ENCODE peak calls at places on chromosomes 3 and 15, in seven cellular contexts. B is GM13977; W is glutamatergic neuron; O is CD4-positive, alpha-beta T cell; L is Peyer's patch; D is fibroblast of pulmonary artery; K is ovary. M is an unnamed sample.
A peak's percentile ranks its signal among the peaks of the same experiment; 100 is the strongest.

GRCh38 chr15:84987949-84988624 is 6.4 kb downstream of the PDE8A start:
- DNase-seq in B (no peak), W (no peak), O (no peak), L (no peak), D (no peak), K (no peak), M (no peak)

GRCh38 chr3:38122712-38123290 is 14.1 kb downstream of the ACAA1 start:
- DNase-seq in B (no peak), W (no peak), O (no peak), L (no peak), D (no peak), K (no peak), M (no peak)

GRCh38 chr15:43104426-43104825 is 1.4 kb downstream of the UBR1 start:
- DNase-seq in B (no peak), W (no peak), O (no peak), L (no peak), D (no peak), K (no peak), M (no peak)

GRCh38 chr15:101258238-101259144 is 6.6 kb upstream of the CHSY1 start:
- DNase-seq in B (peak; percentile 62), W (peak; percentile 58), O (peak; percentile 29), L (peak; percentile 84), D (peak; percentile 91), K (peak; percentile 61), M (no peak)

GRCh38 chr3:187838016-187838535 is 92.8 kb upstream of the BCL6 start:
- DNase-seq in B (no peak), W (no peak), O (no peak), L (no peak), D (no peak), K (no peak), M (no peak)

GRCh38 chr15:101492752-101493692 is 3.5 kb upstream of the PCSK6 start:
- DNase-seq in B (no peak), W (no peak), O (no peak), L (no peak), D (no peak), K (no peak), M (no peak)

GRCh38 chr3:49295489-49296058 is 18.5 kb upstream of the C3orf62 start:
- DNase-seq in B (no peak), W (peak; percentile 30), O (peak; percentile 34), L (no peak), D (peak; percentile 50), K (peak; percentile 48), M (no peak)

GRCh38 chr15:63381301-63382192 is at the start of gene CA12:
- DNase-seq in B (no peak), W (peak; percentile 59), O (no peak), L (peak; percentile 65), D (peak; percentile 62), K (peak; percentile 30), M (peak; percentile 19)

GRCh38 chr3:129481783-129482332 is 41.8 kb downstream of the IFT122 start:
- DNase-seq in B (no peak), W (no peak), O (peak; percentile 84), L (peak; percentile 59), D (peak; percentile 85), K (peak; percentile 53), M (no peak)

GRCh38 chr3:25782938-25783660 is at the start of gene NGLY1:
- DNase-seq in B (peak; percentile 92), W (peak; percentile 90), O (peak; percentile 75), L (peak; percentile 93), D (peak; percentile 83), K (peak; percentile 87), M (peak; percentile 82)

GRCh38 chr15:25849431-25849921 is 13.7 kb downstream of the ATP10A start:
- DNase-seq in B (no peak), W (no peak), O (no peak), L (no peak), D (peak; percentile 74), K (no peak), M (no peak)

GRCh38 chr15:63718590-63719035 is 115.1 kb downstream of the HERC1 start:
- DNase-seq in B (no peak), W (no peak), O (no peak), L (no peak), D (peak; percentile 59), K (no peak), M (no peak)

GRCh38 chr15:73273181-73274002 is 95.4 kb downstream of the HCN4 start:
- DNase-seq in B (peak; percentile 56), W (peak; percentile 51), O (no peak), L (peak; percentile 73), D (peak; percentile 76), K (peak; percentile 39), M (peak; percentile 30)

GRCh38 chr15:28920781-28921331 is 35.1 kb downstream of the APBA2 start:
- DNase-seq in B (no peak), W (no peak), O (no peak), L (no peak), D (no peak), K (no peak), M (no peak)

GRCh38 chr3:177135841-177136492 is 61.3 kb downstream of the TBL1XR1 start:
- DNase-seq in B (no peak), W (no peak), O (no peak), L (peak; percentile 63), D (no peak), K (no peak), M (no peak)

GRCh38 chr3:185825639-185826481 is 1.0 kb upstream of the IGF2BP2 start:
- DNase-seq in B (peak; percentile 68), W (peak; percentile 67), O (peak; percentile 15), L (peak; percentile 74), D (peak; percentile 68), K (peak; percentile 59), M (peak; percentile 47)

GRCh38 chr15:74780983-74781672 is 752 bp upstream of the CSK start:
- DNase-seq in B (no peak), W (no peak), O (peak; percentile 41), L (peak; percentile 72), D (peak; percentile 34), K (no peak), M (no peak)

GRCh38 chr3:109863701-109864100 is 526.4 kb upstream of the DPPA4 start:
- DNase-seq in B (no peak), W (no peak), O (no peak), L (no peak), D (no peak), K (no peak), M (no peak)

GRCh38 chr15:65184305-65184943 is 718 bp downstream of the CLPX start:
- DNase-seq in B (peak; percentile 47), W (peak; percentile 70), O (peak; percentile 8), L (peak; percentile 82), D (peak; percentile 58), K (peak; percentile 75), M (peak; percentile 35)

GRCh38 chr15:50257924-50258323 is 7.6 kb downstream of the HDC start:
- DNase-seq in B (no peak), W (no peak), O (no peak), L (no peak), D (peak; percentile 46), K (no peak), M (no peak)

GRCh38 chr15:50162988-50163718 is 18.8 kb upstream of the SLC27A2 start:
- DNase-seq in B (no peak), W (no peak), O (no peak), L (no peak), D (no peak), K (no peak), M (no peak)

GRCh38 chr3:194043516-194043915 is 92.4 kb upstream of the HES1 start:
- DNase-seq in B (no peak), W (no peak), O (no peak), L (no peak), D (peak; percentile 49), K (no peak), M (no peak)

GRCh38 chr3:10745392-10745791 is 70.6 kb upstream of the SLC6A11 start:
- DNase-seq in B (no peak), W (no peak), O (no peak), L (no peak), D (no peak), K (no peak), M (no peak)

GRCh38 chr3:195172285-195172684 is 98.7 kb downstream of the XXYLT1 start:
- DNase-seq in B (no peak), W (no peak), O (no peak), L (no peak), D (no peak), K (no peak), M (no peak)

DNA sequence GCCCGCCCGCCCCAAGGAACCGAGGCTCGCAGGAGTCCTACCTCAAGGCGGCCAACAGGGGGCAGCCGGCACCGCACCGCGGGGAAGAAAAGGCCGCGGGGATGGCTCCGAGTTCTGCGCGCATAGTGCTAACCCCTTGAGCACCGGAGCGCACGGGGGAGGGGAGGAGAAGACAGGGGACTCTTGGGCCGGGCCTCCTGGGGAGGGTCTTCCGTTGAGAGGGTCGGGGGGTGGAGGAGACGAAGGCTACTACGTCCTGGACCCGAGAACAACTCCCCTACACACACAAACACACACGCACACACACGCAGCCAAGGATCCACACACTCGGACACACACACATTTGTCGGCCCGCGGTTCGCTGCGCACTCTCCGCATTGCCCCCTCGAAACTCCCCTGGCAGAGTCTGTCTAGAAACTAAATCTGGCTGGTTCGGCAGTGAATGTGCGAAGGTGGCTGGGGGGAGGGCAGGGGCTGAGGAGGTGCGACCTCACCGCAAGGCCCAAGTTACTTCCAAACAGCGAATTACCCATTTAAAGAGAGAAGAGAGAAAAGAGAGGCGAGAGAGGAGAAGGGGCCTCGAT is 1.8 kb downstream of the WNT5A start:
- DNase-seq in B (peak; percentile 91), W (peak; percentile 87), O (no peak), L (peak; percentile 77), D (peak; percentile 89), K (peak; percentile 90), M (peak; percentile 69)
- TF ChIP-seq CTCF in B (peak; percentile 76), W (peak; percentile 91), O (no peak), L (peak; percentile 61), D (peak; percentile 52), K (peak; percentile 33), M (peak; percentile 89)

GRCh38 chr15:78768531-78769408 is 42.5 kb downstream of the ADAMTS7 start:
- DNase-seq in B (no peak), W (no peak), O (no peak), L (no peak), D (no peak), K (peak; percentile 21), M (no peak)
- TF ChIP-seq CTCF in B (no peak), W (no peak), O (no peak), L (no peak), D (no peak), K (no peak), M (no peak)

DNA sequence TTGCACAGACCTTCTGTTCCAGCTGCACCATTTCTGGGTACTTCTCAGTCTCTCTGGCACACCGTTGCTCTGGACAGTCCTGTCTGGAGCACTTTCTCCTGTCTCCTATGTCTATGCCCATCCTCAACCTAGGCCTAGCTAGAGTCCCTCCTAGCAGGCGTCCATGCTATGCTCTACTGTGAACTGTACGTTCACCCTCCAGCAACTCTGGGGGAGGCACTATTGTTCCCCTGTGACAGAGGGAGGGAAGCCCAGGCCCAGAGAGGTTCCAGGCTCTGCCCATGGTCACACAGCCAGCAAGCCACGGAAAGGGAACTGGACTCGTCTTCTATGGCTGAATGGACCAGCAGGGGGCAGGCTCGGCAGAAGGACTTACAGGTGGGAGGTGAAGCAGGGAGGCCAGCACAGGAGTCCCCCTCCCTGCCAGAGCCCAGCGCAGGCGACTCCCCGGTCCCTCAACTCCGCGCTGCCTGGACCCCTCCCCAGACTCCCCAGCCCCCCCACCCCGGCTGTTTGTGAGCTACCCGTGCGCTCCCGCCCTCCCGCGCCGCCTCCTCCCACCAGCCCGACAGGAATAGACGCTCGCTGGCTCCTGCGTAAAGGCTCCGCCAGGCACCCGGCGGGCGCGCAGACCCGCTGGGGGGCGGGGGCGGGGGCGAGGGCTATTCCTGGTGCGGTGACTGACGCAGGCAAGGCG is 1.7 kb upstream of the LINGO1 start:
- DNase-seq in B (peak; percentile 86), W (peak; percentile 90), O (peak; percentile 31), L (peak; percentile 85), D (peak; percentile 64), K (peak; percentile 49), M (peak; percentile 73)
- TF ChIP-seq CTCF in B (peak; percentile 81), W (peak; percentile 75), O (no peak), L (peak; percentile 52), D (peak; percentile 61), K (no peak), M (peak; percentile 74)

GRCh38 chr15:31197497-31198414 is 96.2 kb upstream of the TRPM1 start:
- DNase-seq in B (peak; percentile 76), W (peak; percentile 59), O (peak; percentile 26), L (no peak), D (peak; percentile 35), K (no peak), M (no peak)
- TF ChIP-seq CTCF in B (peak; percentile 85), W (peak; percentile 81), O (peak; percentile 65), L (peak; percentile 52), D (peak; percentile 59), K (no peak), M (peak; percentile 65)

M was measured in progenitor cell of endocrine pancreas.